ENCODE peak calls at places on chromosomes 4 and X, in ten cellular contexts. V, N, Q, K, Y, X, J, F, B and M are unnamed samples.

GRCh38 chrX:11557120-11557519 is 108.6 kb downstream of the ARHGAP6 start:
- DNase-seq in N (peak; percentile 88), F (no peak), K (no peak), Y (no peak), V (no peak), B (no peak), J (no peak), X (no peak), Q (no peak), M (no peak)

GRCh38 chr4:25253072-25253447 is 19.2 kb downstream of the PI4K2B start:
- DNase-seq in V (no peak), N (peak; percentile 14), K (no peak), J (no peak), Y (no peak), B (no peak), Q (no peak), X (no peak), F (no peak), M (no peak)

GRCh38 chrX:54171091-54171490 is 12.0 kb downstream of the FAM120C start:
- DNase-seq in Y (no peak), X (no peak), N (no peak), Q (no peak), J (no peak), B (no peak), F (no peak), V (no peak), K (no peak), M (no peak)

GRCh38 chr4:114694770-114695169 is 96.2 kb downstream of the UGT8 start:
- DNase-seq in V (no peak), Y (no peak), J (no peak), F (no peak), B (no peak), X (no peak), Q (peak; percentile 42), N (peak; percentile 59), K (no peak), M (no peak)

GRCh38 chrX:69257504-69258127 is 92.4 kb upstream of the PJA1 start:
- DNase-seq in N (no peak), Q (no peak), F (no peak), B (no peak), Y (no peak), J (no peak), X (no peak), K (no peak), V (no peak), M (no peak)

GRCh38 chrX:52839137-52839536 is 28.1 kb downstream of the XAGE5 start:
- DNase-seq in X (no peak), K (no peak), N (peak; percentile 26), Y (no peak), F (no peak), V (no peak), Q (no peak), B (no peak), J (no peak), M (no peak)

GRCh38 chrX:40061871-40062524 is 35.8 kb downstream of the BCOR start:
- DNase-seq in Y (no peak), F (peak; percentile 68), J (no peak), X (no peak), Q (no peak), B (no peak), K (no peak), V (no peak), N (no peak), M (no peak)

GRCh38 chr4:30753316-30753715 is 33.1 kb downstream of the PCDH7 start:
- DNase-seq in X (no peak), F (no peak), J (no peak), Q (no peak), Y (no peak), V (no peak), K (no peak), N (peak; percentile 72), B (no peak), M (no peak)

GRCh38 chr4:75696036-75696435 is 22.8 kb upstream of the G3BP2 start:
- DNase-seq in X (no peak), F (no peak), N (no peak), J (no peak), V (no peak), Y (no peak), K (peak; percentile 60), Q (no peak), B (no peak), M (no peak)

GRCh38 chrX:136163694-136164093 is 16.4 kb downstream of the FHL1 start:
- DNase-seq in F (no peak), X (no peak), J (no peak), Y (no peak), K (no peak), V (no peak), N (no peak), B (no peak), Q (no peak), M (no peak)

GRCh38 chr4:153963216-153963615 is 174.3 kb upstream of the SFRP2 start:
- DNase-seq in V (no peak), B (no peak), J (no peak), Q (no peak), K (no peak), N (no peak), F (no peak), Y (no peak), X (no peak), M (no peak)

GRCh38 chr4:10808591-10808990 is 124.0 kb upstream of the CLNK start:
- DNase-seq in N (no peak), B (peak; percentile 23), X (no peak), Q (no peak), J (no peak), K (no peak), Y (no peak), V (peak; percentile 23), F (no peak), M (no peak)

GRCh38 chr4:64539234-64539849 is 130.1 kb upstream of the TECRL start:
- DNase-seq in F (peak; percentile 76), J (no peak), Y (no peak), K (peak; percentile 22), B (no peak), V (peak; percentile 43), X (no peak), Q (peak; percentile 74), N (peak; percentile 75), M (no peak)

GRCh38 chr4:10622728-10623127 is 61.8 kb downstream of the CLNK start:
- DNase-seq in J (no peak), Y (no peak), B (no peak), V (no peak), F (no peak), Q (peak; percentile 70), K (no peak), X (no peak), N (no peak), M (no peak)

GRCh38 chr4:103443324-103443723 is 245.2 kb upstream of the CENPE start:
- DNase-seq in V (no peak), Q (peak; percentile 78), F (no peak), B (no peak), N (peak; percentile 40), Y (no peak), K (no peak), X (no peak), J (no peak), M (no peak)

GRCh38 chrX:21837056-21837455 is 2.4 kb upstream of the MBTPS2 start:
- DNase-seq in Y (no peak), Q (no peak), K (no peak), F (no peak), X (no peak), B (no peak), J (no peak), N (peak; percentile 6), V (no peak), M (no peak)

GRCh38 chrX:23952984-23953907 is 45.4 kb downstream of the CXorf58 start:
- DNase-seq in X (no peak), Q (peak; percentile 76), V (no peak), J (no peak), Y (peak; percentile 11), N (no peak), F (peak; percentile 81), K (no peak), B (no peak), M (no peak)
- H3K27ac ChIP-seq in X (no peak overlapping the region), Q (no peak overlapping the region), V (no peak overlapping the region), J (peak overlapping the region; percentile 36), Y (peak overlapping the region; percentile 76), N (no peak overlapping the region), F (no peak overlapping the region), K (no peak overlapping the region), B (no peak overlapping the region), M (peak overlapping the region; percentile 37)

DNA sequence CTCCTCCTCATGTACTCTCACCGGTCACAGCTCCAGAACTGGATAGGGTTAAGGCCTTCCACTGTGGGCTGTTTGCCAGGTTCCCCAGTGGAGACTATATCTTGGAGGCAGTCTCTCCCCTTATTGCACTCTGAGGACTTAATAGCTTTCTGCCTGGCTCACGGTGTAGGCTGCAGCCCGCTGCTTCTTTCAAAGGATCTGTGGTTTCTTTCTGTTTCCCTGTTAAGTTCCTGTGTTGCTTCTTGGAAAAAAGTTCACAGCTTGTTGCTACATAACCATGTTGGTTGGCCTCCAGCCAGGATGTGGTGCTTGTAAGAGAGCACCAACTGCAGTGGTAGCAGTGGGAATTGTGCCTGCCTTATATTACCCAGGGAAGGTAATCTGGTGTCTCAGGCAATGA is 24.9 kb upstream of the ZDHHC15 start:
- DNase-seq in X (peak; percentile 31), F (no peak), Y (no peak), J (peak; percentile 72), B (peak; percentile 75), N (no peak), V (peak; percentile 56), Q (no peak), K (peak; percentile 15), M (peak; percentile 54)
- H3K27ac ChIP-seq in X (no peak overlapping the region), F (no peak overlapping the region), Y (no peak overlapping the region), J (no peak overlapping the region), B (no peak overlapping the region), N (no peak overlapping the region), V (no peak overlapping the region), Q (no peak overlapping the region), K (no peak overlapping the region), M (no peak overlapping the region)

DNA sequence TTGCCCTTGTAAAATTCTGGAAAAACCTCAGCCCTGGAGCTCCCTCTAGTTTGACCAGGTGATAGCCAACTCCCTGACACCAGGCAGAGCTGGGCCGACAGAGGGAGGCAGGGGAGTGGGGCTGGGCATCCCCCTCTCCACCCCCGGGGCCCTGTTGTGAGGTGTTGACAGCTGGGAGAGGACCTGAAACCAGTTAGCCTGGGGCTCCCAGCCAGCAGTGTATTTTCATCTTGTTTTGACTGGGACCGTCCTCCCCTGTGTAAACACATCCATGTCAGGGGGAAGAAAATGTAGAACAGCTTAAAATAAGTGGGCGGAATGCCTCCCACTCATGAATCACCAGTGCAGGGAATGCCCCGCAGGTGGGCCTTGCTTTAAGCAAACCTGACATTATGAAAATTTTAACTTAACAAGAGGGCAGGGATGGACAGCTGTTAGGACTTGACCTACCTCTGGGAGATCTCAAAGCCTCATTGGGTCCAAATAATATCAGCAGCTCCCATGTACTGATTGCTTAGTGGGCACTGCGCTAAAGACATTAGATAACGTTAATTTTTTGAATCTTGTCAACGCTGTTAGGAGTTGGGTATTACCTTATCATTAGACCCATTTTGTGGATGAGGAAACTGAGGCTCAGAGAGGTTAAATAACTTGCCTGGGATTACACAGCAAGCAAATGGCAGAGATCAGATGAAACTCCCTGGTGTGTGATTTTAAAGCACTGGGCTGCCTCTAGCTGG is 45.9 kb downstream of the TSC22D3 start:
- DNase-seq in B (peak; percentile 40), Q (peak; percentile 65), V (peak; percentile 54), N (peak; percentile 50), K (no peak), F (peak; percentile 91), Y (no peak), X (peak; percentile 56), J (no peak), M (no peak)
- H3K27ac ChIP-seq in B (peak overlapping the region; percentile 75), Q (no peak overlapping the region), V (peak overlapping the region; percentile 75), N (no peak overlapping the region), K (peak overlapping the region; percentile 72), F (no peak overlapping the region), Y (no peak overlapping the region), X (peak overlapping the region; percentile 58), J (peak overlapping the region; percentile 6), M (peak overlapping the region; percentile 59)

GRCh38 chr4:110663206-110663605 is 40.3 kb upstream of the PITX2 start:
- DNase-seq in J (no peak), Y (no peak), K (no peak), B (no peak), V (no peak), F (no peak), Q (no peak), X (no peak), N (peak; percentile 23), M (no peak)
- H3K27ac ChIP-seq in J (no peak overlapping the region), Y (no peak overlapping the region), K (no peak overlapping the region), B (no peak overlapping the region), V (no peak overlapping the region), F (no peak overlapping the region), Q (no peak overlapping the region), X (no peak overlapping the region), N (no peak overlapping the region), M (no peak overlapping the region)